ENCODE peak calls at places on chromosomes 1 and 21, in five cellular contexts. One of them, this sample, is unnamed.

GRCh38 chr1:174021611-174022079 is 512 bp downstream of the RC3H1 start:
- DNase-seq in mesenchymal stem cell: peak
- DNase-seq in IMR-90: peak
- DNase-seq in H9: peak
- DNase-seq in neuronal stem cell: peak
- DNase-seq in this sample: peak

GRCh38 chr1:32361674-32362473 is 411 bp downstream of the FAM229A start:
- DNase-seq in mesenchymal stem cell: peak
- DNase-seq in IMR-90: no peak
- DNase-seq in H9: peak
- DNase-seq in neuronal stem cell: no peak
- DNase-seq in this sample: no peak

GRCh38 chr1:3060112-3060511 is 8.9 kb upstream of the PRDM16 start:
- DNase-seq in mesenchymal stem cell: no peak
- DNase-seq in IMR-90: no peak
- DNase-seq in H9: peak
- DNase-seq in neuronal stem cell: no peak
- DNase-seq in this sample: no peak

GRCh38 chr1:53049574-53049967 is 12.4 kb upstream of the PODN start:
- DNase-seq in mesenchymal stem cell: no peak
- DNase-seq in IMR-90: peak
- DNase-seq in H9: no peak
- DNase-seq in neuronal stem cell: no peak
- DNase-seq in this sample: no peak

GRCh38 chr1:231272173-231272572 is 31.2 kb downstream of the GNPAT start:
- DNase-seq in mesenchymal stem cell: no peak
- DNase-seq in IMR-90: no peak
- DNase-seq in H9: no peak
- DNase-seq in neuronal stem cell: no peak
- DNase-seq in this sample: no peak

GRCh38 chr1:44049839-44050238 is 18.6 kb upstream of the SLC6A9 start:
- DNase-seq in mesenchymal stem cell: peak
- DNase-seq in IMR-90: peak
- DNase-seq in H9: no peak
- DNase-seq in neuronal stem cell: no peak
- DNase-seq in this sample: peak

GRCh38 chr1:87113313-87113712 is 198.9 kb downstream of the HS2ST1 start:
- DNase-seq in mesenchymal stem cell: no peak
- DNase-seq in IMR-90: peak
- DNase-seq in H9: no peak
- DNase-seq in neuronal stem cell: no peak
- DNase-seq in this sample: no peak

GRCh38 chr1:221557024-221557423 is 184.9 kb downstream of the DUSP10 start:
- DNase-seq in mesenchymal stem cell: no peak
- DNase-seq in IMR-90: no peak
- DNase-seq in H9: no peak
- DNase-seq in neuronal stem cell: no peak
- DNase-seq in this sample: no peak

GRCh38 chr1:188709146-188709545 is 1768.5 kb downstream of the BRINP3 start:
- DNase-seq in mesenchymal stem cell: no peak
- DNase-seq in IMR-90: no peak
- DNase-seq in H9: no peak
- DNase-seq in neuronal stem cell: no peak
- DNase-seq in this sample: no peak

GRCh38 chr1:98051065-98051675 is 130.3 kb upstream of the DPYD start:
- DNase-seq in mesenchymal stem cell: peak
- DNase-seq in IMR-90: peak
- DNase-seq in H9: peak
- DNase-seq in neuronal stem cell: peak
- DNase-seq in this sample: peak

GRCh38 chr1:206736878-206737728 is 33.5 kb upstream of the IL19 start:
- DNase-seq in mesenchymal stem cell: no peak
- DNase-seq in IMR-90: no peak
- DNase-seq in H9: no peak
- DNase-seq in neuronal stem cell: no peak
- DNase-seq in this sample: no peak

GRCh38 chr1:2274968-2275475 is 46.9 kb downstream of the SKI start:
- DNase-seq in mesenchymal stem cell: peak
- DNase-seq in IMR-90: no peak
- DNase-seq in H9: no peak
- DNase-seq in neuronal stem cell: no peak
- DNase-seq in this sample: no peak

GRCh38 chr1:161033751-161034150 is 5.0 kb downstream of the TSTD1 start:
- DNase-seq in mesenchymal stem cell: no peak
- DNase-seq in IMR-90: no peak
- DNase-seq in H9: no peak
- DNase-seq in neuronal stem cell: no peak
- DNase-seq in this sample: peak

GRCh38 chr1:23718482-23718881 is 24.8 kb upstream of the ELOA start:
- DNase-seq in mesenchymal stem cell: peak
- DNase-seq in IMR-90: peak
- DNase-seq in H9: peak
- DNase-seq in neuronal stem cell: peak
- DNase-seq in this sample: peak

GRCh38 chr1:114154963-114155322 is 1.3 kb upstream of the SYT6 start:
- DNase-seq in mesenchymal stem cell: peak
- DNase-seq in IMR-90: no peak
- DNase-seq in H9: peak
- DNase-seq in neuronal stem cell: no peak
- DNase-seq in this sample: no peak

GRCh38 chr1:104745875-104746274 is 996.2 kb downstream of the AMY1C start:
- DNase-seq in mesenchymal stem cell: no peak
- DNase-seq in IMR-90: no peak
- DNase-seq in H9: no peak
- DNase-seq in neuronal stem cell: no peak
- DNase-seq in this sample: no peak

GRCh38 chr1:169427081-169427611 is at the start of gene CCDC181:
- DNase-seq in mesenchymal stem cell: peak
- DNase-seq in IMR-90: peak
- DNase-seq in H9: peak
- DNase-seq in neuronal stem cell: peak
- DNase-seq in this sample: peak

GRCh38 chr1:182305861-182306260 is 85.7 kb downstream of the GLUL start:
- DNase-seq in mesenchymal stem cell: no peak
- DNase-seq in IMR-90: no peak
- DNase-seq in H9: no peak
- DNase-seq in neuronal stem cell: no peak
- DNase-seq in this sample: no peak

GRCh38 chr1:2391034-2391384 is 345 bp downstream of the MORN1 start:
- DNase-seq in mesenchymal stem cell: peak
- DNase-seq in IMR-90: no peak
- DNase-seq in H9: no peak
- DNase-seq in neuronal stem cell: no peak
- DNase-seq in this sample: no peak

GRCh38 chr1:184287001-184287400 is 99.8 kb upstream of the C1orf21 start:
- DNase-seq in mesenchymal stem cell: no peak
- DNase-seq in IMR-90: peak
- DNase-seq in H9: no peak
- DNase-seq in neuronal stem cell: no peak
- DNase-seq in this sample: no peak

GRCh38 chr1:71796044-71796443 is 486.3 kb downstream of the NEGR1 start:
- DNase-seq in mesenchymal stem cell: no peak
- DNase-seq in IMR-90: no peak
- DNase-seq in H9: no peak
- DNase-seq in neuronal stem cell: no peak
- DNase-seq in this sample: no peak

GRCh38 chr1:17351047-17351446 is 20.9 kb upstream of the PADI6 start:
- DNase-seq in mesenchymal stem cell: no peak
- DNase-seq in IMR-90: no peak
- DNase-seq in H9: no peak
- DNase-seq in neuronal stem cell: no peak
- DNase-seq in this sample: no peak

GRCh38 chr1:48610628-48611542 is 138.9 kb upstream of the SPATA6 start:
- DNase-seq in mesenchymal stem cell: no peak
- DNase-seq in IMR-90: no peak
- DNase-seq in H9: peak
- DNase-seq in neuronal stem cell: no peak
- DNase-seq in this sample: no peak

GRCh38 chr1:6761338-6761737 is 23.9 kb upstream of the CAMTA1 start:
- DNase-seq in mesenchymal stem cell: no peak
- DNase-seq in IMR-90: no peak
- DNase-seq in H9: no peak
- DNase-seq in neuronal stem cell: no peak
- DNase-seq in this sample: no peak

GRCh38 chr1:9149837-9150581 is 21.1 kb upstream of the GPR157 start:
- DNase-seq in mesenchymal stem cell: no peak
- DNase-seq in IMR-90: no peak
- DNase-seq in H9: no peak
- DNase-seq in neuronal stem cell: no peak
- DNase-seq in this sample: no peak

GRCh38 chr1:161261859-161262225 is 3.3 kb downstream of the PCP4L1 start:
- DNase-seq in mesenchymal stem cell: no peak
- DNase-seq in IMR-90: no peak
- DNase-seq in H9: no peak
- DNase-seq in neuronal stem cell: no peak
- DNase-seq in this sample: no peak

GRCh38 chr21:25515484-25516405 is 91.5 kb downstream of the MRPL39 start:
- DNase-seq in mesenchymal stem cell: no peak
- DNase-seq in IMR-90: peak
- DNase-seq in H9: no peak
- DNase-seq in neuronal stem cell: no peak
- DNase-seq in this sample: no peak

GRCh38 chr1:17844146-17844826 is 89.2 kb downstream of the ACTL8 start:
- DNase-seq in mesenchymal stem cell: no peak
- DNase-seq in IMR-90: no peak
- DNase-seq in H9: no peak
- DNase-seq in neuronal stem cell: no peak
- DNase-seq in this sample: no peak

GRCh38 chr1:22850281-22850680 is 122.4 kb downstream of the LACTBL1 start:
- DNase-seq in mesenchymal stem cell: no peak
- DNase-seq in IMR-90: no peak
- DNase-seq in H9: no peak
- DNase-seq in neuronal stem cell: no peak
- DNase-seq in this sample: no peak

GRCh38 chr21:34813266-34813886 is 144.6 kb downstream of the CLIC6 start:
- DNase-seq in mesenchymal stem cell: peak
- DNase-seq in IMR-90: peak
- DNase-seq in H9: no peak
- DNase-seq in neuronal stem cell: no peak
- DNase-seq in this sample: peak

GRCh38 chr1:75079535-75080290 is 54.5 kb upstream of the LHX8 start:
- DNase-seq in mesenchymal stem cell: peak
- DNase-seq in IMR-90: no peak
- DNase-seq in H9: no peak
- DNase-seq in neuronal stem cell: no peak
- DNase-seq in this sample: peak

GRCh38 chr1:34460193-34460592 is 283.5 kb downstream of the C1orf94 start:
- DNase-seq in mesenchymal stem cell: no peak
- DNase-seq in IMR-90: no peak
- DNase-seq in H9: peak
- DNase-seq in neuronal stem cell: peak
- DNase-seq in this sample: peak

GRCh38 chr1:61274979-61275378 is 192.6 kb downstream of the NFIA start:
- DNase-seq in mesenchymal stem cell: no peak
- DNase-seq in IMR-90: no peak
- DNase-seq in H9: no peak
- DNase-seq in neuronal stem cell: no peak
- DNase-seq in this sample: no peak

GRCh38 chr1:234214129-234214910 is 158.9 kb upstream of the COA6 start:
- DNase-seq in mesenchymal stem cell: no peak
- DNase-seq in IMR-90: peak
- DNase-seq in H9: peak
- DNase-seq in neuronal stem cell: peak
- DNase-seq in this sample: no peak

GRCh38 chr1:51270751-51271150 is 34.7 kb downstream of the RNF11 start:
- DNase-seq in mesenchymal stem cell: no peak
- DNase-seq in IMR-90: no peak
- DNase-seq in H9: no peak
- DNase-seq in neuronal stem cell: no peak
- DNase-seq in this sample: no peak

GRCh38 chr21:43736224-43736883 is 17.4 kb downstream of the PDXK start:
- DNase-seq in mesenchymal stem cell: peak
- DNase-seq in IMR-90: no peak
- DNase-seq in H9: no peak
- DNase-seq in neuronal stem cell: no peak
- DNase-seq in this sample: no peak

GRCh38 chr21:43741425-43742096 is 22.6 kb downstream of the PDXK start:
- DNase-seq in mesenchymal stem cell: peak
- DNase-seq in IMR-90: no peak
- DNase-seq in H9: peak
- DNase-seq in neuronal stem cell: no peak
- DNase-seq in this sample: peak

GRCh38 chr21:43740497-43741156 is 21.7 kb downstream of the PDXK start:
- DNase-seq in mesenchymal stem cell: peak
- DNase-seq in IMR-90: no peak
- DNase-seq in H9: peak
- DNase-seq in neuronal stem cell: peak
- DNase-seq in this sample: peak

GRCh38 chr21:43737158-43737950 is 18.4 kb downstream of the PDXK start:
- DNase-seq in mesenchymal stem cell: no peak
- DNase-seq in IMR-90: no peak
- DNase-seq in H9: no peak
- DNase-seq in neuronal stem cell: no peak
- DNase-seq in this sample: no peak

GRCh38 chr21:43739648-43740435 is 20.9 kb downstream of the PDXK start:
- DNase-seq in mesenchymal stem cell: peak
- DNase-seq in IMR-90: no peak
- DNase-seq in H9: peak
- DNase-seq in neuronal stem cell: no peak
- DNase-seq in this sample: peak
- H2AK5ac ChIP-seq in mesenchymal stem cell: no peak
- H2AK5ac ChIP-seq in IMR-90: no peak
- H2AK5ac ChIP-seq in H9: no peak
- H2AK5ac ChIP-seq in neuronal stem cell: peak
- H2AK5ac ChIP-seq in this sample: no peak

DNA sequence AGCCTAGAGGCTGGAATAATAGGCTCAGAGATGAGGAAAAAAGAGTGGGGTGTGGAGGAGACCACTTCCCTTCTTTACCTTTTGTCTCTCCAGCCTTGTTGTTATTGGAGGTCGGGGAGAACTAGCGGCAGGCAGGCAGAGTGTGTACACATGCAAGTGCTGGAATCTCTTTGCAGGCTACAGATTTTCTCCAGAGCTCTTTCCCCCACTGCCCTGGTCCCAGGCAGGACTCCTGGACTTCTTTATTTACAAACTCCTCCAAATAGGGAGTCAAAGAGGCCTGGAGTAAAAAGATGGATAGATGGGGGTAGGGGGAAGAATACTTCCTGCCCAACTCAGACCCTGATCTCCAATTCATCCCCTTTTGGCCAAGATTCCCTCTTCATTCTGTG is 697 bp downstream of the CA14 start:
- DNase-seq in mesenchymal stem cell: peak
- DNase-seq in IMR-90: no peak
- DNase-seq in H9: no peak
- DNase-seq in neuronal stem cell: no peak
- DNase-seq in this sample: no peak
- H3K23ac ChIP-seq in mesenchymal stem cell: no peak
- H3K23ac ChIP-seq in IMR-90: no peak
- H3K23ac ChIP-seq in H9: no peak
- H3K23ac ChIP-seq in neuronal stem cell: no peak
- H3K23ac ChIP-seq in this sample: no peak

GRCh38 chr21:16841917-16842316 is 670.9 kb upstream of the CXADR start:
- DNase-seq in mesenchymal stem cell: no peak
- DNase-seq in IMR-90: no peak
- DNase-seq in H9: no peak
- DNase-seq in neuronal stem cell: no peak
- DNase-seq in this sample: no peak
- H2AFZ ChIP-seq in mesenchymal stem cell: no peak
- H2AFZ ChIP-seq in IMR-90: no peak
- H2AFZ ChIP-seq in H9: no peak
- H2AFZ ChIP-seq in neuronal stem cell: no peak
- H2AFZ ChIP-seq in this sample: no peak

GRCh38 chr1:204089044-204089751 is 16.3 kb downstream of the SOX13 start:
- DNase-seq in mesenchymal stem cell: peak
- DNase-seq in IMR-90: no peak
- DNase-seq in H9: no peak
- DNase-seq in neuronal stem cell: no peak
- DNase-seq in this sample: no peak
- H2AK5ac ChIP-seq in mesenchymal stem cell: no peak
- H2AK5ac ChIP-seq in IMR-90: no peak
- H2AK5ac ChIP-seq in H9: no peak
- H2AK5ac ChIP-seq in neuronal stem cell: peak
- H2AK5ac ChIP-seq in this sample: no peak